ENCODE peak calls at places on chromosomes 5 and 9, in five cellular contexts. One of them, this sample, is unnamed.

GRCh38 chr5:162324356-162324755 is 256.8 kb downstream of the GABRG2 start:
- DNase-seq in stomach: no peak
- DNase-seq in CD8-positive, alpha-beta memory T cell: no peak
- DNase-seq in IMR-90: no peak
- DNase-seq in CD4-positive, CD25-positive, alpha-beta regulatory T cell: no peak
- DNase-seq in this sample: no peak

GRCh38 chr5:14277407-14278320 is 134.5 kb downstream of the TRIO start:
- DNase-seq in stomach: no peak
- DNase-seq in CD4-positive, CD25-positive, alpha-beta regulatory T cell: no peak
- DNase-seq in CD8-positive, alpha-beta memory T cell: no peak
- DNase-seq in IMR-90: no peak
- DNase-seq in this sample: no peak

GRCh38 chr5:171907731-171908343 is 98.6 kb downstream of the FBXW11 start:
- DNase-seq in CD4-positive, CD25-positive, alpha-beta regulatory T cell: peak; percentile 20
- DNase-seq in stomach: peak; percentile 34
- DNase-seq in IMR-90: peak; percentile 72
- DNase-seq in CD8-positive, alpha-beta memory T cell: peak; percentile 26
- DNase-seq in this sample: peak; percentile 43

GRCh38 chr9:121640076-121640475 is 11.4 kb upstream of the DAB2IP start:
- DNase-seq in stomach: peak; percentile 85
- DNase-seq in CD4-positive, CD25-positive, alpha-beta regulatory T cell: no peak
- DNase-seq in IMR-90: peak; percentile 17
- DNase-seq in CD8-positive, alpha-beta memory T cell: no peak
- DNase-seq in this sample: no peak

GRCh38 chr9:97615439-97616072 is 17.6 kb downstream of the TSTD2 start:
- DNase-seq in IMR-90: peak; percentile 54
- DNase-seq in stomach: peak; percentile 74
- DNase-seq in CD4-positive, CD25-positive, alpha-beta regulatory T cell: peak; percentile 49
- DNase-seq in CD8-positive, alpha-beta memory T cell: peak; percentile 43
- DNase-seq in this sample: peak; percentile 63

GRCh38 chr9:129619787-129620668 is 873 bp downstream of the C9orf50 start:
- DNase-seq in stomach: no peak
- DNase-seq in CD4-positive, CD25-positive, alpha-beta regulatory T cell: no peak
- DNase-seq in CD8-positive, alpha-beta memory T cell: no peak
- DNase-seq in IMR-90: peak; percentile 34
- DNase-seq in this sample: no peak

GRCh38 chr5:95818181-95819147 is 4.1 kb downstream of the GLRX start:
- DNase-seq in stomach: peak; percentile 33
- DNase-seq in CD4-positive, CD25-positive, alpha-beta regulatory T cell: no peak
- DNase-seq in IMR-90: no peak
- DNase-seq in CD8-positive, alpha-beta memory T cell: no peak
- DNase-seq in this sample: no peak

GRCh38 chr5:179759961-179760541 is 27.4 kb downstream of the MAML1 start:
- DNase-seq in IMR-90: no peak
- DNase-seq in stomach: no peak
- DNase-seq in CD8-positive, alpha-beta memory T cell: no peak
- DNase-seq in CD4-positive, CD25-positive, alpha-beta regulatory T cell: no peak
- DNase-seq in this sample: no peak

GRCh38 chr5:58087905-58088304 is 372.0 kb downstream of the PLK2 start:
- DNase-seq in CD4-positive, CD25-positive, alpha-beta regulatory T cell: no peak
- DNase-seq in IMR-90: no peak
- DNase-seq in CD8-positive, alpha-beta memory T cell: no peak
- DNase-seq in stomach: no peak
- DNase-seq in this sample: no peak

GRCh38 chr9:69885474-69885929 is 64.9 kb downstream of the CFAP95 start:
- DNase-seq in CD8-positive, alpha-beta memory T cell: no peak
- DNase-seq in CD4-positive, CD25-positive, alpha-beta regulatory T cell: no peak
- DNase-seq in stomach: no peak
- DNase-seq in IMR-90: no peak
- DNase-seq in this sample: no peak

GRCh38 chr5:124605516-124605915 is 140.9 kb downstream of the ZNF608 start:
- DNase-seq in IMR-90: peak; percentile 19
- DNase-seq in CD4-positive, CD25-positive, alpha-beta regulatory T cell: no peak
- DNase-seq in CD8-positive, alpha-beta memory T cell: no peak
- DNase-seq in stomach: no peak
- DNase-seq in this sample: no peak

GRCh38 chr5:89246252-89246651 is 363.3 kb upstream of the MEF2C start:
- DNase-seq in stomach: no peak
- DNase-seq in CD4-positive, CD25-positive, alpha-beta regulatory T cell: no peak
- DNase-seq in CD8-positive, alpha-beta memory T cell: no peak
- DNase-seq in IMR-90: peak; percentile 17
- DNase-seq in this sample: no peak

GRCh38 chr5:62369039-62369438 is 34.7 kb downstream of the DIMT1 start:
- DNase-seq in stomach: no peak
- DNase-seq in CD4-positive, CD25-positive, alpha-beta regulatory T cell: no peak
- DNase-seq in CD8-positive, alpha-beta memory T cell: no peak
- DNase-seq in IMR-90: no peak
- DNase-seq in this sample: no peak

GRCh38 chr9:15525958-15526357 is 15.2 kb upstream of the PSIP1 start:
- DNase-seq in IMR-90: no peak
- DNase-seq in CD8-positive, alpha-beta memory T cell: no peak
- DNase-seq in stomach: no peak
- DNase-seq in CD4-positive, CD25-positive, alpha-beta regulatory T cell: no peak
- DNase-seq in this sample: no peak

GRCh38 chr5:77262685-77263084 is 52.2 kb downstream of the PDE8B start:
- DNase-seq in CD8-positive, alpha-beta memory T cell: no peak
- DNase-seq in IMR-90: no peak
- DNase-seq in stomach: no peak
- DNase-seq in CD4-positive, CD25-positive, alpha-beta regulatory T cell: no peak
- DNase-seq in this sample: no peak

GRCh38 chr5:78260771-78261170 is 33.7 kb downstream of the AP3B1 start:
- DNase-seq in IMR-90: peak; percentile 73
- DNase-seq in stomach: no peak
- DNase-seq in CD4-positive, CD25-positive, alpha-beta regulatory T cell: no peak
- DNase-seq in CD8-positive, alpha-beta memory T cell: no peak
- DNase-seq in this sample: no peak

GRCh38 chr5:150590979-150591411 is 49.5 kb upstream of the SYNPO start:
- DNase-seq in CD8-positive, alpha-beta memory T cell: no peak
- DNase-seq in CD4-positive, CD25-positive, alpha-beta regulatory T cell: no peak
- DNase-seq in stomach: no peak
- DNase-seq in IMR-90: no peak
- DNase-seq in this sample: no peak

GRCh38 chr9:91056917-91057316 is 255.3 kb downstream of the SYK start:
- DNase-seq in IMR-90: peak; percentile 60
- DNase-seq in stomach: no peak
- DNase-seq in CD8-positive, alpha-beta memory T cell: no peak
- DNase-seq in CD4-positive, CD25-positive, alpha-beta regulatory T cell: no peak
- DNase-seq in this sample: no peak

GRCh38 chr9:114385412-114386181 is 2.2 kb downstream of the AKNA start:
- DNase-seq in CD8-positive, alpha-beta memory T cell: peak; percentile 94
- DNase-seq in CD4-positive, CD25-positive, alpha-beta regulatory T cell: peak; percentile 85
- DNase-seq in IMR-90: peak; percentile 95
- DNase-seq in stomach: peak; percentile 77
- DNase-seq in this sample: peak; percentile 98

GRCh38 chr9:114380988-114381387 is 6.8 kb downstream of the AKNA start:
- DNase-seq in IMR-90: no peak
- DNase-seq in stomach: no peak
- DNase-seq in CD8-positive, alpha-beta memory T cell: peak; percentile 9
- DNase-seq in CD4-positive, CD25-positive, alpha-beta regulatory T cell: no peak
- DNase-seq in this sample: peak; percentile 33

GRCh38 chr9:114384836-114385411 is 2.9 kb downstream of the AKNA start:
- DNase-seq in CD4-positive, CD25-positive, alpha-beta regulatory T cell: no peak
- DNase-seq in IMR-90: no peak
- DNase-seq in CD8-positive, alpha-beta memory T cell: no peak
- DNase-seq in stomach: no peak
- DNase-seq in this sample: no peak

GRCh38 chr9:114383866-114384231 is 3.9 kb downstream of the AKNA start:
- DNase-seq in IMR-90: no peak
- DNase-seq in CD4-positive, CD25-positive, alpha-beta regulatory T cell: no peak
- DNase-seq in CD8-positive, alpha-beta memory T cell: peak; percentile 41
- DNase-seq in stomach: no peak
- DNase-seq in this sample: peak; percentile 39

DNA sequence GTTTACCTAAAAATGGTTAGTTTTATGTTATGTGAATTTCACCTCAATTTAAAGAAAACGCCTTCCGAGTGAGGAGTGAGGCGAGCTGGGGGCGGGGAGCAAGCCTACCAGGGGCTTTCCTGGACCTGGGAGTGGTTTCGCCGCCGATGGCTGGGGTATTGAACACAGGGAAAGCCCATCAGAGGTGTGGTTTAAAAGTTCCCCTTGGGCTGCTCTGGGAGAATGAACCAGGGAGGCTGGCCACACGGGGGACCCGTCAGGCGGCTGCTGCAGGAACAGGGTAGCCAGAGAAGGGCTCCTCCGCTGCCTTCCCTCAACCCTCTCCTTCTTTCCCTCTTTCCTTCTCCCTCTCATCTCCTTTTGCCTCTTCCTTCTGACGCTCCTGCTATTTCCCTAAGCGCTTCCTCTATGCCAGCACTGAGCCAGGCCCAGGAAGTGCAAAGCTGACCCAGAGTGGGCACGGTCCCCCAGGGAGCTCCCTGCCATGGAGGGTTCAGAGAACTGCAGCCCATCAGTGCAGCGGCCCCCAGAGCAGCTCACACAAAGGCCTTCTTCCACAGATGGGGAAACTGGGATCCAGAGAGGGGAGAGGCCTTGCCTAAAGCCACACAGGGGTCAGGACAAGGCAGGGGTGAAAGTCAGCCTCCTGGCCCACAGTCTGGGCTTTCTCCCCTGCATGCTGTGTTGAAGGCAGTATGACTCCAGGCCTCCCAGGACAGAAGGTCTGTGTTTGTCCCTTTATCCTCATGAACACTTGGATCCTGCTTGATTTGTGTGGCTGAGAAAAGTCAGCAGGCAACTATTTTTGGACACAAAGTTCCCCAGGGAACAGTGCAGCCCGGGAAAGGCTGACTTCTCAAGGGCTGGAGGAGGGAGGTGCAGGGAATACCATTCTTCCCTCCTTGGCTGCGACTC is 4.6 kb downstream of the AKNA start:
- DNase-seq in CD8-positive, alpha-beta memory T cell: peak; percentile 78
- DNase-seq in stomach: no peak
- DNase-seq in IMR-90: peak; percentile 50
- DNase-seq in CD4-positive, CD25-positive, alpha-beta regulatory T cell: peak; percentile 73
- DNase-seq in this sample: peak; percentile 62
- H3K4me1 ChIP-seq in CD8-positive, alpha-beta memory T cell: peaks cover 74% of the 10 kb centered on the region
- H3K4me1 ChIP-seq in stomach: peaks cover 92% of the 10 kb centered on the region
- H3K4me1 ChIP-seq in IMR-90: peaks cover 31% of the 10 kb centered on the region
- H3K4me1 ChIP-seq in CD4-positive, CD25-positive, alpha-beta regulatory T cell: peaks cover 84% of the 10 kb centered on the region
- H3K4me1 ChIP-seq in this sample: peaks cover 79% of the 10 kb centered on the region

DNA sequence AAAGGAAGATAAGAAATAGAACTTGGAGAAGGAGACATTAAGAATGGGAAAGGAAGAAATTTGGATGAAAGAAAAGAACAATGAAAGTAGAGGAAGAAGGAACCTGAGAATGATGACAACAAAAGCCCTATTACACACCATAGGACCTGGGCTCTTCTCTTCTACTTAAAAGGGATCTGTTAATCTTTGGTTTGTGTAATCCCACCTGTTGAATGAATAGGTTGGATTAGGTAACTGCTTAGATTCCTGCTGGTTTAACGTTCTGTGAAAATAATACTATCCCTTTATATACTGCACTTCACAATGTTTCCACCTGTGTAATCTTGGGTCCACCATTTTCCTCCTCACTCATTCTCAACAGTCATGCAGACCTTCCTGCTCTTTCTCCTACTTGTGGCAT is 157.8 kb upstream of the ATP10B start:
- DNase-seq in stomach: no peak
- DNase-seq in IMR-90: no peak
- DNase-seq in CD8-positive, alpha-beta memory T cell: no peak
- DNase-seq in CD4-positive, CD25-positive, alpha-beta regulatory T cell: no peak
- DNase-seq in this sample: no peak
- H3K4me1 ChIP-seq in stomach: no peaks in the 10 kb centered on the region
- H3K4me1 ChIP-seq in IMR-90: no peaks in the 10 kb centered on the region
- H3K4me1 ChIP-seq in CD8-positive, alpha-beta memory T cell: no peaks in the 10 kb centered on the region
- H3K4me1 ChIP-seq in CD4-positive, CD25-positive, alpha-beta regulatory T cell: no peaks in the 10 kb centered on the region
- H3K4me1 ChIP-seq in this sample: no peaks in the 10 kb centered on the region

DNA sequence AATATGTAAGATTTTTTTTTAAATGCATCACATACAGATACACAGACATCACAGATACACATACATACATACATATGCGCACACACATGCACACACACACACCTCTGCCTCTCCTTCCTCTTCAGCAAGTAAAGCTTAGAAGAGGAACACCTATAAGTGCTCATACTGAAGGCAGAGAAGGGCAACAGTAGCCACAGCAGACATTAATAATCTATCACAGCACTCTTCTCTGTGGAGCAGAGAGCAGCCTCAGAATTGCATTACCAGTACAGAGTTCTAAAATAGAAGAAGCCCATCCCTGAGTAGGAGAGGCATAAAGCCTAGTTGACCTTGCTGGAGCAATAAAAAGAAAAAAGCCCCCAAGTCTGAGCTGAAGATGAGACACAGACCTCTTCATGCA is 110.6 kb downstream of the MLLT3 start:
- DNase-seq in CD8-positive, alpha-beta memory T cell: no peak
- DNase-seq in CD4-positive, CD25-positive, alpha-beta regulatory T cell: no peak
- DNase-seq in stomach: no peak
- DNase-seq in IMR-90: no peak
- DNase-seq in this sample: no peak
- H3K4me1 ChIP-seq in CD8-positive, alpha-beta memory T cell: peaks cover 67% of the 10 kb centered on the region
- H3K4me1 ChIP-seq in CD4-positive, CD25-positive, alpha-beta regulatory T cell: peaks cover 45% of the 10 kb centered on the region
- H3K4me1 ChIP-seq in stomach: peaks cover 37% of the 10 kb centered on the region
- H3K4me1 ChIP-seq in IMR-90: peaks cover 2% of the 10 kb centered on the region
- H3K4me1 ChIP-seq in this sample: peaks cover 55% of the 10 kb centered on the region

GRCh38 chr5:116530276-116530675 is 44.3 kb downstream of the SEMA6A start:
- DNase-seq in CD4-positive, CD25-positive, alpha-beta regulatory T cell: no peak
- DNase-seq in IMR-90: no peak
- DNase-seq in stomach: no peak
- DNase-seq in CD8-positive, alpha-beta memory T cell: no peak
- DNase-seq in this sample: no peak
- H3K4me1 ChIP-seq in CD4-positive, CD25-positive, alpha-beta regulatory T cell: no peaks in the 10 kb centered on the region
- H3K4me1 ChIP-seq in IMR-90: no peaks in the 10 kb centered on the region
- H3K4me1 ChIP-seq in stomach: peaks cover 71% of the 10 kb centered on the region
- H3K4me1 ChIP-seq in CD8-positive, alpha-beta memory T cell: no peaks in the 10 kb centered on the region
- H3K4me1 ChIP-seq in this sample: no peaks in the 10 kb centered on the region